ENCODE peak calls at places on chromosomes 3 and 15, in eight cellular contexts. G is ovary; J is IMR-90; P is cortex of kidney; L is KG1; U is activated CD4-positive, alpha-beta memory T cell treated with anti-CD3 and anti-CD28 coated beads for 36 hours; R is hippocampal formation; Y is EH. I is an unnamed sample.

GRCh38 chr15:28068930-28069329 is 30.2 kb downstream of the OCA2 start:
- DNase-seq in R (no peak), U (no peak), J (no peak), L (no peak), P (no peak), G (no peak), Y (no peak), I (no peak)

GRCh38 chr3:49173116-49173791 is 1.9 kb downstream of the KLHDC8B start:
- DNase-seq in Y (peak), G (peak), R (no peak), P (no peak), U (no peak), J (no peak), L (no peak), I (peak)

GRCh38 chr3:69791111-69791510 is 51.8 kb downstream of the MITF start:
- DNase-seq in Y (peak), P (no peak), R (no peak), L (no peak), G (peak), J (peak), U (no peak), I (no peak)

GRCh38 chr3:15553749-15554148 is 32.2 kb upstream of the COLQ start:
- DNase-seq in L (no peak), J (no peak), Y (no peak), U (no peak), R (no peak), G (no peak), P (no peak), I (no peak)

GRCh38 chr15:44130778-44131177 is 64.3 kb downstream of the FRMD5 start:
- DNase-seq in L (no peak), G (no peak), Y (peak), J (no peak), U (no peak), P (no peak), R (no peak), I (no peak)

GRCh38 chr3:195249057-195249770 is 21.7 kb downstream of the XXYLT1 start:
- DNase-seq in G (no peak), L (no peak), P (no peak), R (no peak), J (no peak), Y (no peak), U (no peak), I (no peak)

GRCh38 chr3:108404409-108404808 is 106.0 kb downstream of the MYH15 start:
- DNase-seq in P (no peak), J (peak), R (no peak), U (no peak), Y (peak), G (no peak), L (no peak), I (no peak)

GRCh38 chr3:194308635-194309213 is 42.4 kb downstream of the CPN2 start:
- DNase-seq in R (no peak), J (no peak), G (no peak), L (no peak), Y (no peak), U (no peak), P (no peak), I (no peak)

GRCh38 chr15:71256934-71257333 is 141.7 kb downstream of the THSD4 start:
- DNase-seq in J (no peak), R (no peak), G (no peak), P (no peak), U (no peak), Y (no peak), L (no peak), I (peak)

GRCh38 chr15:74431645-74432044 is 2.1 kb downstream of the SEMA7A start:
- DNase-seq in J (no peak), R (no peak), Y (no peak), G (no peak), L (no peak), P (no peak), U (peak), I (no peak)

GRCh38 chr3:42887084-42887483 is 11.4 kb upstream of the CYP8B1 start:
- DNase-seq in G (no peak), P (no peak), J (no peak), L (no peak), R (no peak), U (no peak), Y (no peak), I (no peak)

GRCh38 chr15:37106490-37107001 is 6.2 kb upstream of the MEIS2 start:
- DNase-seq in R (peak), L (no peak), U (no peak), J (peak), Y (no peak), P (no peak), G (peak), I (no peak)

GRCh38 chr3:110067527-110067926 is 730.2 kb upstream of the DPPA4 start:
- DNase-seq in U (no peak), P (no peak), Y (no peak), J (no peak), L (no peak), R (no peak), G (no peak), I (no peak)

GRCh38 chr15:77632760-77633133 is at the start of gene LINGO1:
- DNase-seq in R (peak), P (no peak), U (no peak), L (no peak), Y (no peak), J (no peak), G (peak), I (peak)

I was measured in iPS-NIHi11.